ENCODE peak calls at places on chromosomes 7 and 10, in seven cellular contexts. G is transverse colon, L is esophagus squamous epithelium, A is cardiac muscle cell, Q is lung, X is fibroblast of lung, V is heart right ventricle. P is an unnamed sample.

GRCh38 chr10:103823706-103824272 is 31.6 kb downstream of the SH3PXD2A start:
- DNase-seq in G (no peak), L (no peak), A (no peak), Q (no peak), X (no peak), V (no peak), P (no peak)

GRCh38 chr7:75054744-75055527 is 18.7 kb downstream of the RCC1L start:
- DNase-seq in G (no peak), L (no peak), A (peak; percentile 95), Q (peak; percentile 61), X (peak; percentile 93), V (peak; percentile 71), P (no peak)

GRCh38 chr10:119473715-119474230 is 68.7 kb downstream of the RGS10 start:
- DNase-seq in G (no peak), L (no peak), A (no peak), Q (no peak), X (no peak), V (no peak), P (no peak)

GRCh38 chr7:30743371-30744074 is 8.4 kb upstream of the INMT start:
- DNase-seq in G (no peak), L (no peak), A (peak; percentile 77), Q (no peak), X (peak; percentile 59), V (peak; percentile 36), P (peak; percentile 34)

GRCh38 chr10:88194041-88194887 is 330.8 kb downstream of the PTEN start:
- DNase-seq in G (no peak), L (no peak), A (peak; percentile 16), Q (no peak), X (peak; percentile 44), V (no peak), P (peak; percentile 32)

GRCh38 chr10:35194906-35195305 is 68.3 kb downstream of the CREM start:
- DNase-seq in G (no peak), L (no peak), A (peak; percentile 72), Q (no peak), X (peak; percentile 87), V (no peak), P (no peak)

GRCh38 chr7:391961-392524 is 102.1 kb downstream of the FOXL3 start:
- DNase-seq in G (no peak), L (no peak), A (no peak), Q (no peak), X (no peak), V (no peak), P (no peak)

GRCh38 chr7:96169439-96169838 is 152.5 kb downstream of the SLC25A13 start:
- DNase-seq in G (no peak), L (no peak), A (peak; percentile 34), Q (no peak), X (peak; percentile 2), V (no peak), P (no peak)

GRCh38 chr7:145105561-145105960 is 269.7 kb upstream of the TPK1 start:
- DNase-seq in G (no peak), L (no peak), A (no peak), Q (no peak), X (no peak), V (no peak), P (no peak)

GRCh38 chr7:117672433-117672832 is 192.6 kb downstream of the CFTR start:
- DNase-seq in G (no peak), L (no peak), A (no peak), Q (no peak), X (no peak), V (no peak), P (no peak)

GRCh38 chr7:143042159-143042820 is 9.9 kb upstream of the OR6V1 start:
- DNase-seq in G (no peak), L (no peak), A (no peak), Q (no peak), X (no peak), V (no peak), P (no peak)

GRCh38 chr10:47449102-47449978 is 34.6 kb downstream of the ANXA8 start:
- DNase-seq in G (no peak), L (no peak), A (no peak), Q (no peak), X (no peak), V (no peak), P (no peak)

GRCh38 chr7:70484255-70484654 is 647.7 kb upstream of the GALNT17 start:
- DNase-seq in G (no peak), L (no peak), A (no peak), Q (no peak), X (no peak), V (no peak), P (no peak)

GRCh38 chr7:137591444-137591843 is 247.9 kb upstream of the PTN start:
- DNase-seq in G (no peak), L (no peak), A (peak; percentile 66), Q (no peak), X (peak; percentile 70), V (no peak), P (peak; percentile 9)

GRCh38 chr7:141497391-141497790 is 53.8 kb upstream of the AGK start:
- DNase-seq in G (no peak), L (no peak), A (no peak), Q (no peak), X (no peak), V (no peak), P (no peak)

GRCh38 chr10:86365346-86366032 is 1.1 kb downstream of the GRID1 start:
- DNase-seq in G (no peak), L (no peak), A (no peak), Q (no peak), X (no peak), V (no peak), P (no peak)

GRCh38 chr10:102837230-102837721 is at the start of gene CYP17A1:
- DNase-seq in G (no peak), L (no peak), A (peak; percentile 65), Q (peak; percentile 56), X (no peak), V (no peak), P (no peak)

GRCh38 chr7:46165281-46165680 is 244.2 kb upstream of the IGFBP3 start:
- DNase-seq in G (no peak), L (no peak), A (peak; percentile 57), Q (no peak), X (no peak), V (no peak), P (no peak)

GRCh38 chr10:97708976-97709745 is 4.4 kb upstream of the MARVELD1 start:
- DNase-seq in G (peak; percentile 81), L (no peak), A (peak; percentile 89), Q (peak; percentile 66), X (peak; percentile 85), V (peak; percentile 79), P (no peak)

GRCh38 chr7:2040201-2040892 is 192.4 kb downstream of the MAD1L1 start:
- DNase-seq in G (no peak), L (no peak), A (no peak), Q (no peak), X (no peak), V (no peak), P (no peak)

GRCh38 chr7:70571403-70571911 is 560.5 kb upstream of the GALNT17 start:
- DNase-seq in G (peak; percentile 25), L (no peak), A (peak; percentile 25), Q (no peak), X (peak; percentile 33), V (no peak), P (peak; percentile 26)

GRCh38 chr10:63169624-63170023 is 36.5 kb downstream of the NRBF2 start:
- DNase-seq in G (no peak), L (no peak), A (no peak), Q (no peak), X (no peak), V (no peak), P (no peak)

GRCh38 chr10:79438021-79438698 is 7.3 kb downstream of the ZCCHC24 start:
- DNase-seq in G (no peak), L (no peak), A (no peak), Q (no peak), X (peak; percentile 18), V (no peak), P (no peak)

GRCh38 chr7:48183370-48183743 is 12.1 kb downstream of the ABCA13 start:
- DNase-seq in G (no peak), L (no peak), A (no peak), Q (no peak), X (no peak), V (no peak), P (no peak)

GRCh38 chr10:31069411-31069810 is 37.7 kb upstream of the ZNF438 start:
- DNase-seq in G (no peak), L (no peak), A (no peak), Q (no peak), X (no peak), V (no peak), P (no peak)

DNA sequence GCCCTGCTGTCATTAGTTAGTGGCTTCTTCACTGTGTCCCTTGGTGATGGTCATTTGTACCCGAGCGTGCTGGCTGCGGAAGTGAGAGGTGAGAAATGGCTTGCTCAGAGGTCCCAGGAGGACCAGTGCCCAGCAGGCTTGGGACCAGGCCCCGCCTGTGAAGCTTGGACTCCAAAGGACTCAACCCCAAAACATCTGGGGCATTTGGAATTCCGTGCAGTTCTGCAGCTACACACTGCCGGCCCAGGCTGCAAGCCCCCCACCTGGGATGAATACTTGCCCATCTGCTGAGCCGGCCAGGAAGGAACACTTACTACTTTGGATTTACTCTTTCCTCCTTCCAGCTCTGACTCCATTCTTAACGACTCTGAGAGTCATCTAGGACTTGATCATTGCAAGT is 18.0 kb downstream of the ECHDC3 start:
- DNase-seq in G (no peak), L (no peak), A (no peak), Q (no peak), X (no peak), V (no peak), P (no peak)
- TF ChIP-seq CTCF in G (no peak), L (no peak), A (no peak), Q (no peak), X (no peak), V (no peak), P (no peak)

DNA sequence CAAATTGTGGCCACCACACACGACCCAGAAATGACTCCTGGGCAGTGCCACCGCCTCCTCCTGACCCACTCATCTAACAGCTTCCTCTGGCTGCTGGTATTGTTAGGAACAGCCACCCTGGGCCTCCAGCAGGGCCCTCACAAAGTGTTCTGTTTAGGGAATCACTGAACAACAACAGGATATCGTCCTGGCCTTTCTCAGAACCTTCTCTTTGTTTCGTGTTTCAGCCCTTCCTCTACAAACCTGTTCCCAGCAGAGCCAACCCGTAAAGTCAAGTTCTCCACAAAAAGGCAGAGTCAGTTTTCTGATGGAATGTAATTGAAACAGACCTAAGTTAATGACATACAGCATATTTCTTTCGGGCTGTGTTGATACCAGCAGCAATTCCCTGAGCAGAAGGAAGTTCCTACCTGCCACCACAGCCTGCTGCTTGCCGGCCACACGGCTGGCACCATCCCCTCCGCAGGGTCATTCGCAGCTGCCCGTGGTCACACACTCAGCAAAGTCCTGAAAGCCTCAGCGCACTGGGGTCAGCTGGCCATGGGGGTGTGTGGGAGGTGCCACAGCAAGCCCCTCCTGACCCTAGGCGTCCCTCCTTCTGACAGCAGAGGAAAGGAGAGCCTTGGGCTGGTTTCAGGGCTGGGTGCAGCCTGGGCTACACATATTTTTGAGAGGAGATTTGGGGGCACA is 91.7 kb upstream of the PITRM1 start:
- DNase-seq in G (no peak), L (no peak), A (no peak), Q (no peak), X (no peak), V (no peak), P (no peak)
- H3K27ac ChIP-seq in G (no peak overlapping the region), L (no peak overlapping the region), A (no peak overlapping the region), Q (peak overlapping the region; percentile 72), X (no peak overlapping the region), V (peak overlapping the region; percentile 73), P (no peak overlapping the region)

GRCh38 chr7:73918926-73919693 is 58.2 kb downstream of the TMEM270 start:
- DNase-seq in G (no peak), L (no peak), A (no peak), Q (no peak), X (no peak), V (no peak), P (no peak)
- TF ChIP-seq CTCF in G (no peak), L (no peak), A (no peak), Q (no peak), X (no peak), V (no peak), P (no peak)

GRCh38 chr7:37683263-37684120 is at the start of gene GPR141:
- DNase-seq in G (no peak), L (no peak), A (no peak), Q (no peak), X (no peak), V (no peak), P (no peak)
- H3K27ac ChIP-seq in G (no peak within 1 kb of the TSS), L (no peak within 1 kb of the TSS), A (no peak within 1 kb of the TSS), Q (peak within 1 kb of the TSS; percentile 24), X (no peak within 1 kb of the TSS), V (no peak within 1 kb of the TSS), P (no peak within 1 kb of the TSS)

P was measured in RWPE1.